ENCODE peak calls at places on chromosome 7, in five cellular contexts. One of them, this sample, is unnamed.
A peak's percentile ranks its signal among the peaks of the same experiment; 100 is the strongest.

GRCh38 chr7:137316643-137317042 is 26.9 kb downstream of the PTN start:
- DNase-seq in nephron progenitor cell: no peak
- DNase-seq in esophagus muscularis mucosa: no peak
- DNase-seq in lower leg skin: no peak
- DNase-seq in brain microvascular endothelial cell: no peak
- DNase-seq in this sample: no peak

GRCh38 chr7:1458676-1459511 is at the start of gene MICALL2:
- DNase-seq in esophagus muscularis mucosa: no peak
- DNase-seq in lower leg skin: peak; percentile 96
- DNase-seq in nephron progenitor cell: peak; percentile 42
- DNase-seq in brain microvascular endothelial cell: peak; percentile 85
- DNase-seq in this sample: peak; percentile 55

GRCh38 chr7:1844336-1844955 is 174.4 kb downstream of the ELFN1 start:
- DNase-seq in nephron progenitor cell: peak; percentile 10
- DNase-seq in lower leg skin: peak; percentile 71
- DNase-seq in brain microvascular endothelial cell: no peak
- DNase-seq in esophagus muscularis mucosa: no peak
- DNase-seq in this sample: peak; percentile 17

GRCh38 chr7:18535811-18536413 is 40.4 kb downstream of the HDAC9 start:
- DNase-seq in esophagus muscularis mucosa: no peak
- DNase-seq in nephron progenitor cell: no peak
- DNase-seq in brain microvascular endothelial cell: no peak
- DNase-seq in lower leg skin: no peak
- DNase-seq in this sample: no peak

GRCh38 chr7:93836111-93836510 is 54.4 kb downstream of the TFPI2 start:
- DNase-seq in lower leg skin: no peak
- DNase-seq in esophagus muscularis mucosa: no peak
- DNase-seq in brain microvascular endothelial cell: no peak
- DNase-seq in nephron progenitor cell: no peak
- DNase-seq in this sample: no peak

GRCh38 chr7:78388982-78389381 is 590.4 kb downstream of the PHTF2 start:
- DNase-seq in esophagus muscularis mucosa: no peak
- DNase-seq in nephron progenitor cell: no peak
- DNase-seq in lower leg skin: no peak
- DNase-seq in brain microvascular endothelial cell: no peak
- DNase-seq in this sample: no peak

GRCh38 chr7:36765605-36766004 is 41.3 kb upstream of the AOAH start:
- DNase-seq in esophagus muscularis mucosa: no peak
- DNase-seq in lower leg skin: no peak
- DNase-seq in nephron progenitor cell: no peak
- DNase-seq in brain microvascular endothelial cell: no peak
- DNase-seq in this sample: no peak

GRCh38 chr7:1638113-1638726 is 31.9 kb upstream of the ELFN1 start:
- DNase-seq in nephron progenitor cell: peak; percentile 72
- DNase-seq in lower leg skin: no peak
- DNase-seq in brain microvascular endothelial cell: no peak
- DNase-seq in esophagus muscularis mucosa: no peak
- DNase-seq in this sample: no peak

GRCh38 chr7:84508569-84508968 is 314.0 kb upstream of the SEMA3A start:
- DNase-seq in brain microvascular endothelial cell: no peak
- DNase-seq in nephron progenitor cell: no peak
- DNase-seq in esophagus muscularis mucosa: no peak
- DNase-seq in lower leg skin: no peak
- DNase-seq in this sample: no peak

GRCh38 chr7:55369427-55369826 is 4.3 kb downstream of the LANCL2 start:
- DNase-seq in lower leg skin: no peak
- DNase-seq in brain microvascular endothelial cell: peak; percentile 86
- DNase-seq in esophagus muscularis mucosa: no peak
- DNase-seq in nephron progenitor cell: no peak
- DNase-seq in this sample: no peak

GRCh38 chr7:127794551-127794950 is 142.6 kb downstream of the SND1 start:
- DNase-seq in brain microvascular endothelial cell: no peak
- DNase-seq in esophagus muscularis mucosa: no peak
- DNase-seq in lower leg skin: no peak
- DNase-seq in nephron progenitor cell: no peak
- DNase-seq in this sample: no peak

GRCh38 chr7:99679032-99679399 is 780 bp downstream of the CYP3A5 start:
- DNase-seq in brain microvascular endothelial cell: peak; percentile 24
- DNase-seq in esophagus muscularis mucosa: no peak
- DNase-seq in nephron progenitor cell: no peak
- DNase-seq in lower leg skin: no peak
- DNase-seq in this sample: no peak

GRCh38 chr7:55546826-55547225 is 25.5 kb downstream of the VOPP1 start:
- DNase-seq in nephron progenitor cell: no peak
- DNase-seq in brain microvascular endothelial cell: peak; percentile 72
- DNase-seq in esophagus muscularis mucosa: no peak
- DNase-seq in lower leg skin: peak; percentile 91
- DNase-seq in this sample: no peak

GRCh38 chr7:116434820-116435341 is 64.7 kb upstream of the CAV2 start:
- DNase-seq in lower leg skin: no peak
- DNase-seq in nephron progenitor cell: no peak
- DNase-seq in esophagus muscularis mucosa: no peak
- DNase-seq in brain microvascular endothelial cell: peak; percentile 65
- DNase-seq in this sample: no peak

GRCh38 chr7:7122701-7123281 is 59.6 kb upstream of the C1GALT1 start:
- DNase-seq in lower leg skin: no peak
- DNase-seq in nephron progenitor cell: no peak
- DNase-seq in esophagus muscularis mucosa: no peak
- DNase-seq in brain microvascular endothelial cell: peak; percentile 24
- DNase-seq in this sample: no peak

GRCh38 chr7:22418251-22419046 is 61.5 kb upstream of the RAPGEF5 start:
- DNase-seq in lower leg skin: no peak
- DNase-seq in brain microvascular endothelial cell: no peak
- DNase-seq in nephron progenitor cell: no peak
- DNase-seq in esophagus muscularis mucosa: peak; percentile 88
- DNase-seq in this sample: no peak

GRCh38 chr7:126696639-126697038 is 556.1 kb downstream of the GRM8 start:
- DNase-seq in nephron progenitor cell: no peak
- DNase-seq in brain microvascular endothelial cell: no peak
- DNase-seq in lower leg skin: no peak
- DNase-seq in esophagus muscularis mucosa: no peak
- DNase-seq in this sample: no peak

GRCh38 chr7:66157060-66157459 is 42.4 kb downstream of the CRCP start:
- DNase-seq in esophagus muscularis mucosa: no peak
- DNase-seq in nephron progenitor cell: no peak
- DNase-seq in brain microvascular endothelial cell: no peak
- DNase-seq in lower leg skin: no peak
- DNase-seq in this sample: no peak

GRCh38 chr7:137313196-137313595 is 30.3 kb downstream of the PTN start:
- DNase-seq in nephron progenitor cell: no peak
- DNase-seq in lower leg skin: no peak
- DNase-seq in esophagus muscularis mucosa: no peak
- DNase-seq in brain microvascular endothelial cell: no peak
- DNase-seq in this sample: no peak

GRCh38 chr7:452230-452751 is 67.4 kb downstream of the PDGFA start:
- DNase-seq in brain microvascular endothelial cell: peak; percentile 62
- DNase-seq in nephron progenitor cell: peak; percentile 63
- DNase-seq in lower leg skin: no peak
- DNase-seq in esophagus muscularis mucosa: no peak
- DNase-seq in this sample: no peak

GRCh38 chr7:1108264-1108920 is 20.5 kb downstream of the GPER1 start:
- DNase-seq in lower leg skin: no peak
- DNase-seq in brain microvascular endothelial cell: no peak
- DNase-seq in esophagus muscularis mucosa: no peak
- DNase-seq in nephron progenitor cell: no peak
- DNase-seq in this sample: no peak

GRCh38 chr7:150818971-150819370 is 18.4 kb downstream of the TMEM176A start:
- DNase-seq in nephron progenitor cell: no peak
- DNase-seq in esophagus muscularis mucosa: no peak
- DNase-seq in lower leg skin: no peak
- DNase-seq in brain microvascular endothelial cell: no peak
- DNase-seq in this sample: no peak

GRCh38 chr7:108455833-108456677 is at the start of gene NRCAM:
- DNase-seq in lower leg skin: no peak
- DNase-seq in nephron progenitor cell: peak; percentile 88
- DNase-seq in brain microvascular endothelial cell: no peak
- DNase-seq in esophagus muscularis mucosa: no peak
- DNase-seq in this sample: peak; percentile 75

GRCh38 chr7:100577507-100577906 is 3.8 kb upstream of the SAP25 start:
- DNase-seq in esophagus muscularis mucosa: no peak
- DNase-seq in lower leg skin: no peak
- DNase-seq in brain microvascular endothelial cell: no peak
- DNase-seq in nephron progenitor cell: no peak
- DNase-seq in this sample: no peak

GRCh38 chr7:84412161-84412969 is 217.8 kb upstream of the SEMA3A start:
- DNase-seq in esophagus muscularis mucosa: no peak
- DNase-seq in lower leg skin: no peak
- DNase-seq in nephron progenitor cell: no peak
- DNase-seq in brain microvascular endothelial cell: peak; percentile 68
- DNase-seq in this sample: no peak

GRCh38 chr7:53383131-53383530 is 347.7 kb downstream of the POM121L12 start:
- DNase-seq in lower leg skin: no peak
- DNase-seq in esophagus muscularis mucosa: no peak
- DNase-seq in brain microvascular endothelial cell: no peak
- DNase-seq in nephron progenitor cell: no peak
- DNase-seq in this sample: no peak

GRCh38 chr7:29974286-29974685 is 15.3 kb downstream of the SCRN1 start:
- DNase-seq in nephron progenitor cell: no peak
- DNase-seq in esophagus muscularis mucosa: no peak
- DNase-seq in brain microvascular endothelial cell: no peak
- DNase-seq in lower leg skin: no peak
- DNase-seq in this sample: no peak

GRCh38 chr7:47636693-47637175 is 54.8 kb upstream of the TNS3 start:
- DNase-seq in brain microvascular endothelial cell: no peak
- DNase-seq in lower leg skin: no peak
- DNase-seq in esophagus muscularis mucosa: no peak
- DNase-seq in nephron progenitor cell: no peak
- DNase-seq in this sample: no peak

GRCh38 chr7:155643804-155644177 is 670 bp upstream of the RBM33 start:
- DNase-seq in nephron progenitor cell: peak; percentile 70
- DNase-seq in esophagus muscularis mucosa: no peak
- DNase-seq in lower leg skin: no peak
- DNase-seq in brain microvascular endothelial cell: no peak
- DNase-seq in this sample: no peak

GRCh38 chr7:100632951-100633717 is 8.2 kb downstream of the TFR2 start:
- DNase-seq in lower leg skin: no peak
- DNase-seq in brain microvascular endothelial cell: no peak
- DNase-seq in esophagus muscularis mucosa: no peak
- DNase-seq in nephron progenitor cell: peak; percentile 59
- DNase-seq in this sample: no peak

GRCh38 chr7:92904292-92905131 is 68.1 kb upstream of the CDK6 start:
- DNase-seq in nephron progenitor cell: no peak
- DNase-seq in esophagus muscularis mucosa: no peak
- DNase-seq in brain microvascular endothelial cell: peak; percentile 97
- DNase-seq in lower leg skin: peak; percentile 81
- DNase-seq in this sample: no peak

GRCh38 chr7:129781856-129782256 is 170.3 kb downstream of the NRF1 start:
- DNase-seq in lower leg skin: no peak
- DNase-seq in brain microvascular endothelial cell: no peak
- DNase-seq in nephron progenitor cell: peak; percentile 63
- DNase-seq in esophagus muscularis mucosa: no peak
- DNase-seq in this sample: no peak

GRCh38 chr7:18997477-18998130 is 119.8 kb downstream of the TWIST1 start:
- DNase-seq in lower leg skin: no peak
- DNase-seq in brain microvascular endothelial cell: no peak
- DNase-seq in esophagus muscularis mucosa: no peak
- DNase-seq in nephron progenitor cell: no peak
- DNase-seq in this sample: no peak

GRCh38 chr7:91162415-91162814 is 101.8 kb upstream of the FZD1 start:
- DNase-seq in esophagus muscularis mucosa: no peak
- DNase-seq in nephron progenitor cell: no peak
- DNase-seq in lower leg skin: no peak
- DNase-seq in brain microvascular endothelial cell: no peak
- DNase-seq in this sample: no peak

GRCh38 chr7:112537822-112538221 is 57.0 kb downstream of the LSMEM1 start:
- DNase-seq in brain microvascular endothelial cell: no peak
- DNase-seq in lower leg skin: no peak
- DNase-seq in nephron progenitor cell: no peak
- DNase-seq in esophagus muscularis mucosa: no peak
- DNase-seq in this sample: no peak

DNA sequence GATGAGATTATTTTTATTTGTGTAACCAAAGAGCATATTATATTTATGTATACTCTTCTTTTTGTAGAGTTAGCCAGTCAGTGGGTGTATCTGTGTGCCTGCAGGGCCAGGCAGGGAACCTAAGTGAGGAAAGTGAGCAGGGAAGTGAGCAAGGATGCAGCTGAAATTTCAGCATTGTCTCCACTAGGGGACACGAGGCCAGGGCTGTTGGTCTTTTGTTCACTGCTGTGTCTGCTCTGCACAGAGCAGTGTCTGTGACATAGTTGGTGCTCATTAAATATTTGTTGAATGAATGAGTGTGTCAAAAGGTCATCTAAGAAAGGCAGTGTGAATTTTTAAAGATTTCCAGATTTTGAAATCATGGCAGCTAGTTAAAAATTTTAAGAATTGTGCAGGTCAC is 51.8 kb downstream of the SUGCT start:
- DNase-seq in lower leg skin: no peak
- DNase-seq in nephron progenitor cell: no peak
- DNase-seq in brain microvascular endothelial cell: no peak
- DNase-seq in esophagus muscularis mucosa: no peak
- DNase-seq in this sample: no peak
- TF ChIP-seq CTCF in lower leg skin: no peak
- TF ChIP-seq CTCF in nephron progenitor cell: no peak
- TF ChIP-seq CTCF in brain microvascular endothelial cell: peak; percentile 33
- TF ChIP-seq CTCF in esophagus muscularis mucosa: no peak
- TF ChIP-seq CTCF in this sample: no peak

GRCh38 chr7:44183386-44183785 is 5.9 kb downstream of the GCK start:
- DNase-seq in nephron progenitor cell: no peak
- DNase-seq in lower leg skin: peak; percentile 53
- DNase-seq in brain microvascular endothelial cell: no peak
- DNase-seq in esophagus muscularis mucosa: no peak
- DNase-seq in this sample: no peak
- TF ChIP-seq CTCF in nephron progenitor cell: no peak
- TF ChIP-seq CTCF in lower leg skin: no peak
- TF ChIP-seq CTCF in brain microvascular endothelial cell: no peak
- TF ChIP-seq CTCF in esophagus muscularis mucosa: no peak
- TF ChIP-seq CTCF in this sample: no peak

GRCh38 chr7:132171130-132171576 is 405.1 kb downstream of the PLXNA4 start:
- DNase-seq in lower leg skin: no peak
- DNase-seq in brain microvascular endothelial cell: no peak
- DNase-seq in nephron progenitor cell: no peak
- DNase-seq in esophagus muscularis mucosa: no peak
- DNase-seq in this sample: no peak

GRCh38 chr7:132168239-132168638 is 408.0 kb downstream of the PLXNA4 start:
- DNase-seq in esophagus muscularis mucosa: no peak
- DNase-seq in nephron progenitor cell: no peak
- DNase-seq in brain microvascular endothelial cell: no peak
- DNase-seq in lower leg skin: no peak
- DNase-seq in this sample: no peak

GRCh38 chr7:132164558-132165130 is 411.6 kb downstream of the PLXNA4 start:
- DNase-seq in nephron progenitor cell: no peak
- DNase-seq in brain microvascular endothelial cell: no peak
- DNase-seq in lower leg skin: no peak
- DNase-seq in esophagus muscularis mucosa: no peak
- DNase-seq in this sample: no peak

GRCh38 chr7:132169730-132170129 is 406.5 kb downstream of the PLXNA4 start:
- DNase-seq in lower leg skin: no peak
- DNase-seq in brain microvascular endothelial cell: no peak
- DNase-seq in nephron progenitor cell: no peak
- DNase-seq in esophagus muscularis mucosa: no peak
- DNase-seq in this sample: no peak
- TF ChIP-seq CTCF in lower leg skin: no peak
- TF ChIP-seq CTCF in brain microvascular endothelial cell: no peak
- TF ChIP-seq CTCF in nephron progenitor cell: no peak
- TF ChIP-seq CTCF in esophagus muscularis mucosa: no peak
- TF ChIP-seq CTCF in this sample: no peak

GRCh38 chr7:133275008-133275407 is 22.1 kb downstream of the EXOC4 start:
- DNase-seq in lower leg skin: no peak
- DNase-seq in esophagus muscularis mucosa: no peak
- DNase-seq in brain microvascular endothelial cell: no peak
- DNase-seq in nephron progenitor cell: no peak
- DNase-seq in this sample: no peak
- TF ChIP-seq CTCF in lower leg skin: no peak
- TF ChIP-seq CTCF in esophagus muscularis mucosa: no peak
- TF ChIP-seq CTCF in brain microvascular endothelial cell: peak; percentile 16
- TF ChIP-seq CTCF in nephron progenitor cell: no peak
- TF ChIP-seq CTCF in this sample: no peak

This sample was measured in mesothelial cell of epicardium.